ENCODE peak calls at places on chromosomes 6 and 20, in five cellular contexts. A is CD8-positive, alpha-beta T cell; I is mucosa of descending colon; L is A549; Z is CD4-positive, CD25-positive, alpha-beta regulatory T cell. W is an unnamed sample.

GRCh38 chr20:10602141-10602660 is 71.6 kb downstream of the JAG1 start:
- DNase-seq in L (no peak), A (no peak), I (no peak), Z (no peak), W (no peak)

GRCh38 chr6:147441751-147442150 is 66.7 kb upstream of the SAMD5 start:
- DNase-seq in A (no peak), Z (no peak), I (no peak), L (no peak), W (no peak)

GRCh38 chr6:163406320-163406719 is 8.2 kb upstream of the QKI start:
- DNase-seq in Z (no peak), A (no peak), I (no peak), L (no peak), W (no peak)

GRCh38 chr6:113873043-113873667 is 16.0 kb downstream of the MARCKS start:
- DNase-seq in Z (no peak), L (peak; percentile 8), I (peak; percentile 90), A (no peak), W (no peak)

GRCh38 chr6:76843376-76843775 is 619.9 kb downstream of the HTR1B start:
- DNase-seq in L (no peak), A (no peak), Z (no peak), I (no peak), W (no peak)

GRCh38 chr6:143097224-143097795 is 36.6 kb downstream of the AIG1 start:
- DNase-seq in L (no peak), Z (peak; percentile 59), I (no peak), A (no peak), W (no peak)

GRCh38 chr20:26279224-26279623 is 582.6 kb upstream of the ZNF337 start:
- DNase-seq in I (no peak), Z (no peak), A (no peak), L (no peak), W (no peak)

GRCh38 chr6:34289137-34289536 is 40.3 kb upstream of the SMIM29 start:
- DNase-seq in A (no peak), L (no peak), I (no peak), Z (no peak), W (no peak)

GRCh38 chr20:62872184-62872862 is 10.7 kb upstream of the TCFL5 start:
- DNase-seq in A (no peak), Z (no peak), I (no peak), L (no peak), W (no peak)

GRCh38 chr6:17237246-17237645 is 43.9 kb upstream of the RBM24 start:
- DNase-seq in I (no peak), A (no peak), L (no peak), Z (no peak), W (no peak)

GRCh38 chr6:22146581-22147468 is 150.0 kb downstream of the PRL start:
- DNase-seq in I (peak; percentile 5), Z (no peak), L (no peak), A (peak; percentile 7), W (no peak)

GRCh38 chr6:56868687-56869086 is 86.2 kb upstream of the BEND6 start:
- DNase-seq in I (no peak), Z (no peak), L (no peak), A (no peak), W (peak; percentile 67)

GRCh38 chr6:35469711-35470662 is 1.8 kb downstream of the RPL10A start:
- DNase-seq in I (no peak), A (no peak), L (no peak), Z (peak; percentile 18), W (no peak)

GRCh38 chr6:44730771-44731391 is 343.4 kb downstream of the CDC5L start:
- DNase-seq in L (no peak), A (no peak), I (no peak), Z (no peak), W (peak; percentile 66)

GRCh38 chr20:4082406-4083102 is 67.2 kb upstream of the RNF24 start:
- DNase-seq in I (peak; percentile 41), Z (peak; percentile 72), L (no peak), A (peak; percentile 31), W (no peak)

GRCh38 chr6:158474961-158475343 is 84.9 kb upstream of the TMEM181 start:
- DNase-seq in A (no peak), Z (no peak), I (no peak), L (peak; percentile 40), W (no peak)

GRCh38 chr20:50019466-50020256 is 36.9 kb downstream of the SNAI1 start:
- DNase-seq in A (no peak), Z (no peak), I (no peak), L (no peak), W (no peak)

GRCh38 chr6:33160728-33161323 is 31.4 kb downstream of the COL11A2 start:
- DNase-seq in L (no peak), Z (no peak), A (no peak), I (peak; percentile 87), W (peak; percentile 41)
- H3K4me3 ChIP-seq in L (no peak overlapping the region), Z (no peak overlapping the region), A (no peak overlapping the region), I (no peak overlapping the region), W (no peak overlapping the region)

GRCh38 chr6:36600564-36601146 is 6.5 kb downstream of the SRSF3 start:
- DNase-seq in I (no peak), A (no peak), L (no peak), Z (no peak), W (no peak)
- H3K4me3 ChIP-seq in I (no peak overlapping the region), A (peak overlapping the region; percentile 40), L (no peak overlapping the region), Z (peak overlapping the region; percentile 100), W (no peak overlapping the region)

GRCh38 chr6:116405147-116405546 is 34.4 kb downstream of the DSE start:
- DNase-seq in Z (no peak), I (no peak), L (no peak), A (no peak), W (peak; percentile 62)
- H3K4me3 ChIP-seq in Z (no peak overlapping the region), I (no peak overlapping the region), L (no peak overlapping the region), A (no peak overlapping the region), W (no peak overlapping the region)

GRCh38 chr6:90249458-90249857 is 47.2 kb downstream of the BACH2 start:
- DNase-seq in A (peak; percentile 30), Z (no peak), L (no peak), I (no peak), W (no peak)

GRCh38 chr6:90251295-90251992 is 45.2 kb downstream of the BACH2 start:
- DNase-seq in I (no peak), Z (no peak), L (no peak), A (no peak), W (no peak)

GRCh38 chr6:90250405-90250804 is 46.2 kb downstream of the BACH2 start:
- DNase-seq in Z (no peak), L (no peak), A (no peak), I (no peak), W (no peak)

GRCh38 chr6:90247262-90247661 is 49.4 kb downstream of the BACH2 start:
- DNase-seq in I (no peak), Z (no peak), A (no peak), L (no peak), W (no peak)

DNA sequence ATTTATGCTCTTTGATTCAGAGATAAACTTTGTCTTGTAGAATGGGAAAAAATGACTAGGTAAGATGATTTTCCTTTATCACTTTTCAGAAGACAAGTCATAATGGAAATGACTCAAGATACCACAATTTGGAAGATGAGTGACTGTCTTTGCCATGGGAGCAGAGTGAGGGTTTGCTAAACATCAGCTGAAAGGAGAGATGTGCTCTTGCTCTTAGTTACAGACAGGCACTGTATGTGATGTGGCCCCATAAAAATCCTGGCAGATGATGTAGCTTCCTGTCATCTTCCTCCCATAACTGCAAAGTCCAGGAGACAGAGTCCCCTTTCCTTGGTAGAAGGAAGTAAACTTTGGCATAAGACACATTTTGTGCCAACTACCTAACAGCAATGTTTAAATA is 47.6 kb downstream of the BACH2 start:
- DNase-seq in A (no peak), Z (no peak), L (no peak), I (no peak), W (no peak)
- H3K4me3 ChIP-seq in A (no peak overlapping the region), Z (no peak overlapping the region), L (no peak overlapping the region), I (no peak overlapping the region), W (no peak overlapping the region)

DNA sequence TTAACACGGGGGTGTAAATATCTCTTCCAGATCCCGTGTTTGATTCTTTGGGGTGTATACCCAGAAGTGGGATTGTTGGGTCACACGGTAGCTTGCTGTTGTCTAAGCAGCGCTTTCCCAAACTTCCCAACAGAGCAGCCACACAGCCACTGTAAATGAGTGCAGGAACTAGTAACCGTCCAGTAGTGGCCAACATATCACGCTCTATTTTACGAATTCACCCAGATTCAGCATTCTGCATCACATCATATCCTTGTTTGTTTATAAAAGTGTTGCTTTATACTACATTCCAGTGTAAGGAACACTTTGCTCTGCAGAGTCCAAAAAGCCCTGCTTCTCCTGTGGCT is 216.1 kb upstream of the ECI2 start:
- DNase-seq in L (no peak), A (no peak), I (no peak), Z (no peak), W (no peak)
- H3K4me3 ChIP-seq in L (peak overlapping the region; percentile 29), A (no peak overlapping the region), I (no peak overlapping the region), Z (no peak overlapping the region), W (peak overlapping the region; percentile 1)